ENCODE peak calls at places on chromosomes 5 and 9, in five cellular contexts. One of them, this sample, is unnamed.

GRCh38 chr5:172902497-172903472 is 56.4 kb upstream of the RPL26L1 start:
- DNase-seq in BJ: peak; percentile 97
- DNase-seq in left cardiac atrium: peak; percentile 82
- DNase-seq in uterus: peak; percentile 92
- DNase-seq in tibial nerve: peak; percentile 67
- DNase-seq in this sample: no peak

GRCh38 chr9:93194584-93194983 is 10.6 kb downstream of the WNK2 start:
- DNase-seq in tibial nerve: no peak
- DNase-seq in BJ: no peak
- DNase-seq in uterus: no peak
- DNase-seq in left cardiac atrium: no peak
- DNase-seq in this sample: no peak

GRCh38 chr5:1564182-1564748 is 40.5 kb upstream of the LPCAT1 start:
- DNase-seq in uterus: no peak
- DNase-seq in left cardiac atrium: peak; percentile 47
- DNase-seq in BJ: no peak
- DNase-seq in tibial nerve: peak; percentile 19
- DNase-seq in this sample: peak; percentile 19

GRCh38 chr5:155087036-155087435 is 73.5 kb downstream of the KIF4B start:
- DNase-seq in tibial nerve: no peak
- DNase-seq in uterus: no peak
- DNase-seq in BJ: no peak
- DNase-seq in left cardiac atrium: no peak
- DNase-seq in this sample: no peak

GRCh38 chr5:58019614-58020013 is 440.3 kb downstream of the PLK2 start:
- DNase-seq in left cardiac atrium: peak; percentile 68
- DNase-seq in tibial nerve: peak; percentile 28
- DNase-seq in BJ: no peak
- DNase-seq in uterus: peak; percentile 20
- DNase-seq in this sample: no peak

GRCh38 chr5:120823316-120823715 is 359.2 kb downstream of the PRR16 start:
- DNase-seq in BJ: no peak
- DNase-seq in uterus: no peak
- DNase-seq in left cardiac atrium: no peak
- DNase-seq in tibial nerve: no peak
- DNase-seq in this sample: peak; percentile 14

GRCh38 chr5:72451771-72452505 is 55.3 kb downstream of the ZNF366 start:
- DNase-seq in tibial nerve: peak; percentile 79
- DNase-seq in uterus: peak; percentile 71
- DNase-seq in left cardiac atrium: peak; percentile 85
- DNase-seq in BJ: peak; percentile 92
- DNase-seq in this sample: no peak

GRCh38 chr5:1314564-1314982 is 19.7 kb upstream of the TERT start:
- DNase-seq in left cardiac atrium: no peak
- DNase-seq in BJ: no peak
- DNase-seq in uterus: no peak
- DNase-seq in tibial nerve: no peak
- DNase-seq in this sample: no peak

GRCh38 chr9:38277601-38278200 is 114.8 kb upstream of the ALDH1B1 start:
- DNase-seq in tibial nerve: no peak
- DNase-seq in uterus: no peak
- DNase-seq in left cardiac atrium: no peak
- DNase-seq in BJ: no peak
- DNase-seq in this sample: no peak

GRCh38 chr9:75540185-75540584 is 350.3 kb upstream of the PCSK5 start:
- DNase-seq in uterus: no peak
- DNase-seq in tibial nerve: no peak
- DNase-seq in left cardiac atrium: no peak
- DNase-seq in BJ: no peak
- DNase-seq in this sample: no peak

GRCh38 chr9:79667716-79668458 is 96.1 kb downstream of the TLE4 start:
- DNase-seq in uterus: no peak
- DNase-seq in tibial nerve: no peak
- DNase-seq in left cardiac atrium: no peak
- DNase-seq in BJ: no peak
- DNase-seq in this sample: no peak

GRCh38 chr9:98146101-98146991 is 27.3 kb upstream of the TRIM14 start:
- DNase-seq in tibial nerve: no peak
- DNase-seq in BJ: no peak
- DNase-seq in uterus: no peak
- DNase-seq in left cardiac atrium: no peak
- DNase-seq in this sample: no peak

GRCh38 chr5:113090336-113091106 is 113.9 kb downstream of the DCP2 start:
- DNase-seq in left cardiac atrium: no peak
- DNase-seq in BJ: no peak
- DNase-seq in tibial nerve: no peak
- DNase-seq in uterus: no peak
- DNase-seq in this sample: no peak

GRCh38 chr5:158546080-158546479 is 553.6 kb downstream of the EBF1 start:
- DNase-seq in tibial nerve: no peak
- DNase-seq in left cardiac atrium: no peak
- DNase-seq in BJ: no peak
- DNase-seq in uterus: no peak
- DNase-seq in this sample: no peak

GRCh38 chr5:139186293-139186692 is 11.9 kb downstream of the SIL1 start:
- DNase-seq in left cardiac atrium: no peak
- DNase-seq in BJ: no peak
- DNase-seq in tibial nerve: no peak
- DNase-seq in uterus: no peak
- DNase-seq in this sample: no peak

GRCh38 chr5:80216753-80217596 is 38.9 kb downstream of the SERINC5 start:
- DNase-seq in uterus: peak; percentile 30
- DNase-seq in left cardiac atrium: peak; percentile 76
- DNase-seq in BJ: no peak
- DNase-seq in tibial nerve: no peak
- DNase-seq in this sample: no peak

GRCh38 chr5:73136277-73136606 is 15.9 kb downstream of the TMEM171 start:
- DNase-seq in BJ: no peak
- DNase-seq in uterus: no peak
- DNase-seq in left cardiac atrium: no peak
- DNase-seq in tibial nerve: no peak
- DNase-seq in this sample: no peak

GRCh38 chr9:2919347-2919746 is 75.5 kb upstream of the PUM3 start:
- DNase-seq in uterus: no peak
- DNase-seq in tibial nerve: no peak
- DNase-seq in left cardiac atrium: no peak
- DNase-seq in BJ: no peak
- DNase-seq in this sample: no peak

GRCh38 chr5:115703514-115703913 is 77.7 kb upstream of the TMED7 start:
- DNase-seq in tibial nerve: no peak
- DNase-seq in uterus: no peak
- DNase-seq in BJ: no peak
- DNase-seq in left cardiac atrium: no peak
- DNase-seq in this sample: no peak

GRCh38 chr9:135306699-135307098 is 172.9 kb upstream of the PPP1R26 start:
- DNase-seq in tibial nerve: no peak
- DNase-seq in uterus: no peak
- DNase-seq in left cardiac atrium: no peak
- DNase-seq in BJ: no peak
- DNase-seq in this sample: no peak

GRCh38 chr5:119680080-119680479 is 50.7 kb downstream of the FAM170A start:
- DNase-seq in left cardiac atrium: no peak
- DNase-seq in uterus: no peak
- DNase-seq in BJ: no peak
- DNase-seq in tibial nerve: no peak
- DNase-seq in this sample: no peak

GRCh38 chr5:10295619-10296326 is 11.9 kb downstream of the CMBL start:
- DNase-seq in BJ: no peak
- DNase-seq in tibial nerve: no peak
- DNase-seq in uterus: no peak
- DNase-seq in left cardiac atrium: no peak
- DNase-seq in this sample: no peak

GRCh38 chr5:10421841-10422691 is 19.6 kb upstream of the ROPN1L start:
- DNase-seq in BJ: no peak
- DNase-seq in left cardiac atrium: no peak
- DNase-seq in tibial nerve: no peak
- DNase-seq in uterus: no peak
- DNase-seq in this sample: no peak

GRCh38 chr5:1669276-1670155 is 130.1 kb downstream of the MRPL36 start:
- DNase-seq in left cardiac atrium: no peak
- DNase-seq in uterus: no peak
- DNase-seq in BJ: no peak
- DNase-seq in tibial nerve: no peak
- DNase-seq in this sample: no peak

GRCh38 chr5:117614408-117614807 is 1039.8 kb upstream of the SEMA6A start:
- DNase-seq in BJ: no peak
- DNase-seq in left cardiac atrium: no peak
- DNase-seq in uterus: no peak
- DNase-seq in tibial nerve: no peak
- DNase-seq in this sample: no peak

GRCh38 chr9:121288874-121289553 is 21.1 kb downstream of the GSN start:
- DNase-seq in uterus: peak; percentile 89
- DNase-seq in BJ: no peak
- DNase-seq in left cardiac atrium: peak; percentile 77
- DNase-seq in tibial nerve: peak; percentile 53
- DNase-seq in this sample: no peak

GRCh38 chr5:174571662-174572397 is 152.6 kb upstream of the MSX2 start:
- DNase-seq in left cardiac atrium: peak; percentile 70
- DNase-seq in uterus: peak; percentile 55
- DNase-seq in BJ: peak; percentile 82
- DNase-seq in tibial nerve: peak; percentile 63
- DNase-seq in this sample: peak; percentile 97

GRCh38 chr9:85166808-85167545 is 497.4 kb downstream of the NTRK2 start:
- DNase-seq in left cardiac atrium: no peak
- DNase-seq in BJ: no peak
- DNase-seq in tibial nerve: no peak
- DNase-seq in uterus: no peak
- DNase-seq in this sample: no peak

GRCh38 chr9:98191210-98191609 is 1.2 kb downstream of the CORO2A start:
- DNase-seq in BJ: no peak
- DNase-seq in left cardiac atrium: no peak
- DNase-seq in tibial nerve: no peak
- DNase-seq in uterus: no peak
- DNase-seq in this sample: no peak

GRCh38 chr9:109574061-109574882 is 76.2 kb upstream of the PTPN3 start:
- DNase-seq in left cardiac atrium: no peak
- DNase-seq in uterus: no peak
- DNase-seq in tibial nerve: peak; percentile 65
- DNase-seq in BJ: peak; percentile 9
- DNase-seq in this sample: peak; percentile 32

GRCh38 chr5:111930407-111930806 is 173.4 kb upstream of the NREP start:
- DNase-seq in left cardiac atrium: no peak
- DNase-seq in tibial nerve: no peak
- DNase-seq in BJ: no peak
- DNase-seq in uterus: no peak
- DNase-seq in this sample: no peak

GRCh38 chr9:4886698-4887097 is 94.0 kb downstream of the RCL1 start:
- DNase-seq in BJ: no peak
- DNase-seq in tibial nerve: no peak
- DNase-seq in left cardiac atrium: no peak
- DNase-seq in uterus: no peak
- DNase-seq in this sample: no peak

GRCh38 chr5:125196479-125197183 is 450.2 kb upstream of the ZNF608 start:
- DNase-seq in tibial nerve: no peak
- DNase-seq in BJ: no peak
- DNase-seq in uterus: no peak
- DNase-seq in left cardiac atrium: peak; percentile 32
- DNase-seq in this sample: no peak

GRCh38 chr5:154058055-154059038 is 19.6 kb downstream of the MFAP3 start:
- DNase-seq in tibial nerve: no peak
- DNase-seq in uterus: no peak
- DNase-seq in left cardiac atrium: no peak
- DNase-seq in BJ: no peak
- DNase-seq in this sample: no peak

GRCh38 chr5:170483701-170484458 is 19.9 kb upstream of the KCNIP1 start:
- DNase-seq in left cardiac atrium: no peak
- DNase-seq in uterus: no peak
- DNase-seq in tibial nerve: no peak
- DNase-seq in BJ: no peak
- DNase-seq in this sample: no peak

GRCh38 chr5:5536871-5537270 is 114.4 kb downstream of the ICE1 start:
- DNase-seq in BJ: no peak
- DNase-seq in left cardiac atrium: no peak
- DNase-seq in uterus: no peak
- DNase-seq in tibial nerve: no peak
- DNase-seq in this sample: no peak